ENCODE peak calls at places on chromosomes 5 and 9, in nine cellular contexts. W, G, E, J, Z, D, Q, M and S are unnamed samples.

GRCh38 chr5:58773744-58774441 is 191.0 kb downstream of the RAB3C start:
- DNase-seq in W (no peak), G (peak), E (no peak), J (no peak), Z (peak), D (no peak), Q (no peak), M (no peak), S (no peak)

GRCh38 chr5:151678146-151678545 is 8.6 kb downstream of the SPARC start:
- DNase-seq in W (no peak), G (no peak), E (no peak), J (no peak), Z (no peak), D (peak), Q (no peak), M (no peak), S (no peak)

GRCh38 chr5:1509346-1510085 is 14.2 kb downstream of the LPCAT1 start:
- DNase-seq in W (no peak), G (no peak), E (no peak), J (no peak), Z (no peak), D (no peak), Q (no peak), M (peak), S (no peak)

GRCh38 chr9:69961834-69962233 is 81.8 kb upstream of the MAMDC2 start:
- DNase-seq in W (no peak), G (no peak), E (no peak), J (no peak), Z (no peak), D (no peak), Q (peak), M (no peak), S (no peak)

GRCh38 chr5:91754990-91755389 is 371.9 kb upstream of the ARRDC3 start:
- DNase-seq in W (no peak), G (no peak), E (no peak), J (no peak), Z (no peak), D (no peak), Q (no peak), M (no peak), S (no peak)

GRCh38 chr9:13535141-13535540 is 255.6 kb upstream of the MPDZ start:
- DNase-seq in W (no peak), G (no peak), E (no peak), J (no peak), Z (no peak), D (no peak), Q (no peak), M (no peak), S (no peak)

GRCh38 chr9:89095755-89096154 is 82.9 kb downstream of the SHC3 start:
- DNase-seq in W (no peak), G (no peak), E (no peak), J (no peak), Z (no peak), D (peak), Q (no peak), M (no peak), S (no peak)

GRCh38 chr9:83920469-83920941 is 727 bp downstream of the KIF27 start:
- DNase-seq in W (peak), G (peak), E (no peak), J (peak), Z (peak), D (peak), Q (peak), M (no peak), S (no peak)

GRCh38 chr9:38141751-38142150 is 72.7 kb upstream of the SHB start:
- DNase-seq in W (no peak), G (no peak), E (no peak), J (no peak), Z (no peak), D (peak), Q (peak), M (no peak), S (no peak)